ENCODE peak calls at places on chromosomes 2 and 18, in four cellular contexts. J, W, R and V are unnamed samples.

GRCh38 chr2:28683100-28683706 is 68.4 kb upstream of the PPP1CB start:
- DNase-seq in J (no peak), W (peak; percentile 96), R (no peak), V (peak; percentile 92)

GRCh38 chr18:77305676-77306075 is 56.0 kb downstream of the GALR1 start:
- DNase-seq in J (no peak), W (no peak), R (no peak), V (no peak)

GRCh38 chr2:27128810-27129571 is 5.4 kb downstream of the ABHD1 start:
- DNase-seq in J (no peak), W (no peak), R (no peak), V (no peak)

GRCh38 chr2:30147196-30147714 is 448 bp downstream of the YPEL5 start:
- DNase-seq in J (no peak), W (no peak), R (no peak), V (no peak)

GRCh38 chr2:71919701-71920100 is 228.0 kb downstream of the CYP26B1 start:
- DNase-seq in J (no peak), W (no peak), R (no peak), V (no peak)

GRCh38 chr2:53630001-53630606 is 137.5 kb upstream of the CHAC2 start:
- DNase-seq in J (no peak), W (no peak), R (no peak), V (no peak)

GRCh38 chr2:146240376-146240775 is 1604.5 kb upstream of the ACVR2A start:
- DNase-seq in J (no peak), W (no peak), R (no peak), V (no peak)

GRCh38 chr2:10575566-10576300 is 114.0 kb downstream of the NOL10 start:
- DNase-seq in J (peak; percentile 5), W (no peak), R (no peak), V (peak; percentile 89)

GRCh38 chr18:12839057-12839525 is 44.9 kb downstream of the PTPN2 start:
- DNase-seq in J (no peak), W (no peak), R (no peak), V (no peak)

GRCh38 chr18:52339891-52340371 is at the start of gene DCC:
- DNase-seq in J (no peak), W (no peak), R (no peak), V (no peak)

GRCh38 chr2:94986392-94986963 is 39.0 kb upstream of the MAL start:
- DNase-seq in J (peak; percentile 13), W (no peak), R (peak; percentile 26), V (peak; percentile 34)

GRCh38 chr2:46058140-46058539 is 239.1 kb upstream of the EPAS1 start:
- DNase-seq in J (no peak), W (peak; percentile 62), R (no peak), V (no peak)

GRCh38 chr2:119958642-119959268 is 54.1 kb upstream of the EPB41L5 start:
- DNase-seq in J (no peak), W (no peak), R (no peak), V (peak; percentile 24)

GRCh38 chr18:3061581-3062416 is 48.9 kb upstream of the LPIN2 start:
- DNase-seq in J (no peak), W (no peak), R (no peak), V (no peak)

GRCh38 chr2:27354597-27354927 is 2.0 kb downstream of the GTF3C2 start:
- DNase-seq in J (no peak), W (no peak), R (no peak), V (no peak)

GRCh38 chr2:579961-580360 is 97.2 kb downstream of the TMEM18 start:
- DNase-seq in J (no peak), W (no peak), R (no peak), V (no peak)

GRCh38 chr2:3171564-3172264 is 205.9 kb downstream of the EIPR1 start:
- DNase-seq in J (no peak), W (peak; percentile 20), R (no peak), V (no peak)